ENCODE peak calls at places on chromosomes 4 and X, in nine cellular contexts. K is HEK293T; D is CD4-positive, CD25-positive, alpha-beta regulatory T cell; P is mesenchymal stem cell; A is amygdala; S is fibroblast of the aortic adventitia; W is AG10803; U is stimulated activated CD8-positive, alpha-beta memory T cell treated with anti-CD3 and anti-CD28 coated beads, Interleukin-4, amount 100 ng/mL, for 4 hours; G is heart left ventricle. X is an unnamed sample.

GRCh38 chr4:68872442-68873217 is 56.8 kb downstream of the UGT2B10 start:
- DNase-seq in K (peak; percentile 7), D (no peak), P (no peak), A (no peak), S (peak; percentile 18), W (no peak), U (no peak), G (no peak), X (no peak)

GRCh38 chr4:134216436-134216835 is 14.8 kb upstream of the PABPC4L start:
- DNase-seq in K (no peak), D (no peak), P (peak; percentile 34), A (no peak), S (no peak), W (peak; percentile 45), U (no peak), G (no peak), X (no peak)

GRCh38 chrX:121958886-121959285 is 911.5 kb downstream of the GLUD2 start:
- DNase-seq in K (no peak), D (no peak), P (no peak), A (no peak), S (peak; percentile 28), W (peak; percentile 3), U (no peak), G (no peak), X (no peak)

GRCh38 chr4:146053901-146054300 is 115.3 kb upstream of the ZNF827 start:
- DNase-seq in K (no peak), D (no peak), P (no peak), A (no peak), S (peak; percentile 46), W (no peak), U (no peak), G (no peak), X (no peak)

GRCh38 chrX:18353931-18354368 is 538 bp downstream of the SCML2 start:
- DNase-seq in K (peak; percentile 39), D (no peak), P (no peak), A (no peak), S (no peak), W (peak; percentile 0), U (no peak), G (no peak), X (no peak)

GRCh38 chrX:46649421-46650260 is 76.1 kb downstream of the CHST7 start:
- DNase-seq in K (no peak), D (no peak), P (no peak), A (no peak), S (no peak), W (peak; percentile 40), U (no peak), G (peak; percentile 71), X (peak; percentile 2)

GRCh38 chr4:143396695-143397094 is 60.0 kb downstream of the GAB1 start:
- DNase-seq in K (no peak), D (no peak), P (no peak), A (no peak), S (no peak), W (no peak), U (no peak), G (no peak), X (no peak)

GRCh38 chr4:130306566-130306965 is 1210.6 kb downstream of the C4orf33 start:
- DNase-seq in K (no peak), D (no peak), P (no peak), A (no peak), S (no peak), W (no peak), U (no peak), G (no peak), X (no peak)

GRCh38 chr4:7207791-7208231 is 15.5 kb downstream of the SORCS2 start:
- DNase-seq in K (no peak), D (no peak), P (no peak), A (no peak), S (peak; percentile 69), W (peak; percentile 82), U (no peak), G (no peak), X (no peak)

GRCh38 chr4:122863626-122864025 is 37.0 kb downstream of the FGF2 start:
- DNase-seq in K (no peak), D (no peak), P (no peak), A (no peak), S (no peak), W (no peak), U (no peak), G (no peak), X (no peak)